ENCODE peak calls at places on chromosomes 4 and X, in five cellular contexts. P, J, W, K and I are unnamed samples.

GRCh38 chrX:110218591-110218990 is 99.3 kb downstream of the AMMECR1 start:
- DNase-seq in P (peak), J (no peak), W (no peak), K (no peak), I (peak)

GRCh38 chr4:174658246-174658645 is 136.0 kb upstream of the HPGD start:
- DNase-seq in P (no peak), W (no peak), J (no peak), K (no peak), I (peak)

GRCh38 chr4:145098675-145099037 is 545 bp downstream of the ABCE1 start:
- DNase-seq in P (peak), J (no peak), K (peak), W (peak), I (peak)

GRCh38 chrX:15749642-15750610 is 11.9 kb downstream of the CA5B start:
- DNase-seq in P (no peak), W (peak), K (no peak), J (no peak), I (no peak)

GRCh38 chr4:1170805-1171305 is 1.5 kb downstream of the SPON2 start:
- DNase-seq in W (no peak), P (no peak), J (no peak), K (no peak), I (no peak)

GRCh38 chr4:111678908-111679307 is 466.3 kb upstream of the FAM241A start:
- DNase-seq in J (no peak), W (no peak), P (peak), K (no peak), I (no peak)

GRCh38 chr4:90982787-90983186 is 855.6 kb downstream of the CCSER1 start:
- DNase-seq in W (no peak), P (no peak), K (no peak), J (no peak), I (no peak)

GRCh38 chrX:64176876-64177275 is 28.6 kb downstream of the AMER1 start:
- DNase-seq in P (no peak), K (no peak), J (no peak), W (no peak), I (peak)

GRCh38 chr4:186644737-186645261 is 78.9 kb downstream of the FAT1 start:
- DNase-seq in K (no peak), W (no peak), P (peak), J (no peak), I (peak)

GRCh38 chr4:32417113-32417704 is 1697.0 kb downstream of the PCDH7 start:
- DNase-seq in P (no peak), K (no peak), W (no peak), J (no peak), I (peak)
- TF ChIP-seq CTCF in P (peak), K (peak), W (no peak), J (peak), I (peak)

GRCh38 chr4:46386570-46386969 is 3.4 kb downstream of the GABRA2 start:
- DNase-seq in K (no peak), P (no peak), J (no peak), W (no peak), I (no peak)
- H3K4me3 ChIP-seq in K (no peak), P (no peak), J (no peak), W (no peak), I (no peak)

DNA sequence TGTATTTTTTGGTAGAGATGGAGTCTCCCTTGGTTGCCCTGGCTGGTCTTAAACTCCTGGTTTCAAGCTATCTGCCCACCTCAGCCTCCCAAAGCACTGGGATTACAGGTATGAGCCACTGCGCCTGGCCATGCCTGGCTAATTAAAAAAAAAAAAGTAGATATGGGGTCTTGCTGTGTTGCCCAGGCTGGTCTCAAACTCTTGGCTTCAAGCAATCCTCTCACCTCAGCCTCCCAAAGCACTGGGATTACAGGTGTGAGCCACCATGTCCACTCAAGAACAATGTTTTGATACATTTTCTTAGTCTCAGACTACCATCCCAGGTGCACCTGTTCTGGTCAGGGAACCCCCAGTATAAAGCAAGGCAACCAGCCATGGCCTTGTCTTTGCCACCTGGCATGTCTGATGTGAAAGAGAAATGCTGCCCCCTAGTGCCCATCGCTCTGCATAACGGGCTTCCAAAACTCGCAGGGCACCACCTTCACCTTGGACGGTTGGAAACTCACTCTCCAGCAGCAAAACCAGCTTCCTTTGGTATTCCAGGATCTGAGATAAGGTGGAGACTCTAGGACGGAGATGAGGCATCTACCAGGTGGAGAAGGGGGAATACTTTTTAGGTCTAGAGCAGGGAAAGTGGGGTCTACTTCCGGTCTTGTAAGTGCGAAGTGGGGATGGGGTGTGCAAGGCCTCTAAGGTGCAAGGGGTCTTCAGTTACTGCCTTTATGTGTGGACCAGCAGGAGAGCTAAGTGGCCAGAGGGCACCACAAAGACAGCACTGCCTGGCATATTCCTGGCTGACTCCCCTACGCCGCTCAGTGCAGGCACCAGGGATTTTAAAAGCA is 47.7 kb upstream of the AFAP1 start:
- DNase-seq in J (no peak), K (peak), W (peak), P (peak), I (peak)
- TF ChIP-seq CTCF in J (peak), K (peak), W (peak), P (peak), I (peak)

GRCh38 chrX:51776851-51777250 is 33.6 kb downstream of the GSPT2 start:
- DNase-seq in W (no peak), J (no peak), P (no peak), K (no peak), I (no peak)
- H3K4me3 ChIP-seq in W (no peak), J (no peak), P (no peak), K (no peak), I (no peak)

DNA sequence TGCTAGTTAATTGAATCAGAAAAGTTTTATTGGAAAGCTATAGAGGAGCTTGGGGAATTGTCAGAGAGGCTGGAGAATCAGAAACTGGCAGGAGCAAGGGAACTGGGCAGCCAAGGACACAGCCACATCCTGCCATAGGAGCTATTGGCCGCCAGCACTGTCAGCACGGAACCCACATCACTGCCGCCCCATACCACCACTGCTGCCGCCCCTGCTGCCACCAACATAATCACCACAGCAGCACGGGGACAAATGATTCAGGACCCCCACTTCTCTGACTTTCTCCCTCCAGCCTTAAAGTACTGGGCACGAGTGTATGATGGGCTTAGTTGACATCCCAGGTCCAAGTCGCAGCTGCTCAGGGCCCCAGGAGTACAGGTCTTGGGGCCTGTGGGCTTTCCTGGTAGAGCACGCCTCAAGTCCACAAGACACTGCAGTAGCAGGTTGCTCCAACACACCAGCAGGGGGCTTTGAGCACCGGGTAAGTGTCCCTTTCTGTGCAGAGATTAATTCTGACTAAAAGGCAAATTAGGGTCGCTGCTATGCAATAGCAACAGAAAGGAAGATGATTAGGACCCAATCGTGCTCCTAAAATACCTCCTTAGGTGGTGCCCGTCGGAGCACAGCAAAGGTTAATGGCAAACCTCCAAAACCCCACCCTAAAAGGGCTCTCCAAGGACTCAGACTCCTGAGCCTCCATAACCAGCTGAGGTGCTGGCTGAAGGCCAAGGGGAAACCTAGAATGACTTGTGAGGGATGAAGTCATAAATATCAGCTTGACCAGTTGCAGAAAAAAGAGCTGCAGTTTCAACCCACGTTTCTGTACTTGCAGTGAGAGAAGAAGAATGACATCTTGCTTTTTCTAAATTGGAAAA is 6.8 kb downstream of the PJA1 start:
- DNase-seq in K (peak), P (peak), J (peak), W (no peak), I (peak)
- TF ChIP-seq CTCF in K (peak), P (peak), J (peak), W (peak), I (peak)

DNA sequence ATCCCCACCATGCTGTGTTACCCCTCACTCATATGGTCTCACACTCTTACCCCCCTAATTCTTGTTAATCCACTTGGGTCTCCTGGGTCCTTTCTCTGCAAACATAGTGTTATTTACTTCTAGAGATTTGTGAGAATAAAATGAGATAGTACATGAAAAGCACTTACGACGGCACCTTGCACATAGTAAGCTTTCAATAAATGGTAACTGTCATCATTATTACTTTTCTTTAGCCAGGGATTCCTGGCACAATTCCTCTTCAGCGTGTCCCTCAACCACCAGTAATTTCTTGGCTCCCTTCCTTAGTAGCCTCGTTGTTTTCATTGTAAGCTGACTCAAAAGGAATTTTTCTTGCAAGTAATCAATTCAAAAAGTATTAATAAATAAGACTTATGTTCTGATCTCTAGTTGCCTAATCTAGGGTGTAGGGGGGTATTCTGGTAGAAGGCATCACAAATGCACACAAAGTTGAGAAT is 30.1 kb upstream of the RBMX start:
- DNase-seq in J (no peak), K (no peak), P (peak), W (no peak), I (peak)
- H3K4me3 ChIP-seq in J (peak), K (peak), P (peak), W (peak), I (peak)

GRCh38 chrX:129823523-129823922 is 20.2 kb downstream of the ZDHHC9 start:
- DNase-seq in K (no peak), P (no peak), W (peak), J (no peak), I (no peak)
- TF ChIP-seq CTCF in K (no peak), P (no peak), W (no peak), J (no peak), I (no peak)

DNA sequence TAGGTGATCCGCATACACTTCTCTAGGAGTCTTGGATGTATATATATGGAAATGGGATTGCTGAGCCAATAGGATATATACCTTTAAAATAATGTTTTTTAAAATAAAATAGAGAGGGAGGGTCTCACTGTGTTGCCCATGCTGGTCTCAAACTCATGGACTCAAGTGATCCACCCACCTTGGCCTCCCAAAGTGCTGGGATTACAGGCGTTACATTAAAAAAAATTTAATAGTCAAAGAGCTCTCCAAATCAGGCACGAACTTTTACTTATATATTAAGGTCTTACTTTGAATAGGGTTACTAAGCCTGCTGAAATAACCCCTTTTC is 109.0 kb downstream of the GNL3L start:
- DNase-seq in J (no peak), W (no peak), P (no peak), K (no peak), I (no peak)
- H3K4me3 ChIP-seq in J (peak), W (no peak), P (no peak), K (peak), I (peak)